ENCODE peak calls at places on chromosomes 5 and 9, in nine cellular contexts. One of them, this sample, is unnamed.

GRCh38 chr9:35917261-35917660 is 8.0 kb downstream of the SPAAR start:
- DNase-seq in fibroblast of pulmonary artery: no peak
- DNase-seq in effector memory CD4-positive, alpha-beta T cell: no peak
- DNase-seq in SK-N-SH: no peak
- DNase-seq in mammary epithelial cell: no peak
- DNase-seq in cardiac fibroblast: no peak
- DNase-seq in AG10803: no peak
- DNase-seq in A549: no peak
- DNase-seq in GM23248: no peak
- DNase-seq in this sample: no peak

GRCh38 chr5:2914991-2915484 is 163.6 kb upstream of the IRX2 start:
- DNase-seq in fibroblast of pulmonary artery: no peak
- DNase-seq in effector memory CD4-positive, alpha-beta T cell: no peak
- DNase-seq in SK-N-SH: no peak
- DNase-seq in mammary epithelial cell: no peak
- DNase-seq in cardiac fibroblast: no peak
- DNase-seq in AG10803: no peak
- DNase-seq in A549: no peak
- DNase-seq in GM23248: no peak
- DNase-seq in this sample: no peak

GRCh38 chr5:66494437-66494836 is 101.8 kb upstream of the MAST4 start:
- DNase-seq in fibroblast of pulmonary artery: no peak
- DNase-seq in effector memory CD4-positive, alpha-beta T cell: no peak
- DNase-seq in SK-N-SH: no peak
- DNase-seq in mammary epithelial cell: no peak
- DNase-seq in cardiac fibroblast: no peak
- DNase-seq in AG10803: no peak
- DNase-seq in A549: no peak
- DNase-seq in GM23248: no peak
- DNase-seq in this sample: no peak

GRCh38 chr5:103117471-103117991 is 2.4 kb downstream of the GIN1 start:
- DNase-seq in fibroblast of pulmonary artery: no peak
- DNase-seq in effector memory CD4-positive, alpha-beta T cell: no peak
- DNase-seq in SK-N-SH: no peak
- DNase-seq in mammary epithelial cell: no peak
- DNase-seq in cardiac fibroblast: no peak
- DNase-seq in AG10803: peak
- DNase-seq in A549: no peak
- DNase-seq in GM23248: peak
- DNase-seq in this sample: no peak

GRCh38 chr9:82894961-82895902 is 167.7 kb downstream of the RASEF start:
- DNase-seq in fibroblast of pulmonary artery: no peak
- DNase-seq in effector memory CD4-positive, alpha-beta T cell: no peak
- DNase-seq in SK-N-SH: peak
- DNase-seq in mammary epithelial cell: no peak
- DNase-seq in cardiac fibroblast: no peak
- DNase-seq in AG10803: no peak
- DNase-seq in A549: no peak
- DNase-seq in GM23248: no peak
- DNase-seq in this sample: no peak

GRCh38 chr9:115938479-115938878 is 215.1 kb upstream of the PAPPA start:
- DNase-seq in fibroblast of pulmonary artery: peak
- DNase-seq in effector memory CD4-positive, alpha-beta T cell: no peak
- DNase-seq in SK-N-SH: no peak
- DNase-seq in mammary epithelial cell: no peak
- DNase-seq in cardiac fibroblast: no peak
- DNase-seq in AG10803: no peak
- DNase-seq in A549: no peak
- DNase-seq in GM23248: no peak
- DNase-seq in this sample: no peak

GRCh38 chr5:105982526-105982925 is 1688.2 kb downstream of the EFNA5 start:
- DNase-seq in fibroblast of pulmonary artery: no peak
- DNase-seq in effector memory CD4-positive, alpha-beta T cell: no peak
- DNase-seq in SK-N-SH: no peak
- DNase-seq in mammary epithelial cell: no peak
- DNase-seq in cardiac fibroblast: no peak
- DNase-seq in AG10803: no peak
- DNase-seq in A549: no peak
- DNase-seq in GM23248: no peak
- DNase-seq in this sample: no peak

GRCh38 chr5:107553063-107553676 is 117.6 kb downstream of the EFNA5 start:
- DNase-seq in fibroblast of pulmonary artery: no peak
- DNase-seq in effector memory CD4-positive, alpha-beta T cell: no peak
- DNase-seq in SK-N-SH: no peak
- DNase-seq in mammary epithelial cell: peak
- DNase-seq in cardiac fibroblast: peak
- DNase-seq in AG10803: peak
- DNase-seq in A549: no peak
- DNase-seq in GM23248: peak
- DNase-seq in this sample: no peak

GRCh38 chr5:39201160-39201794 is 18.1 kb downstream of the FYB1 start:
- DNase-seq in fibroblast of pulmonary artery: no peak
- DNase-seq in effector memory CD4-positive, alpha-beta T cell: no peak
- DNase-seq in SK-N-SH: no peak
- DNase-seq in mammary epithelial cell: no peak
- DNase-seq in cardiac fibroblast: no peak
- DNase-seq in AG10803: no peak
- DNase-seq in A549: no peak
- DNase-seq in GM23248: no peak
- DNase-seq in this sample: no peak

GRCh38 chr5:125042243-125042887 is 295.9 kb upstream of the ZNF608 start:
- DNase-seq in fibroblast of pulmonary artery: peak
- DNase-seq in effector memory CD4-positive, alpha-beta T cell: no peak
- DNase-seq in SK-N-SH: no peak
- DNase-seq in mammary epithelial cell: no peak
- DNase-seq in cardiac fibroblast: peak
- DNase-seq in AG10803: peak
- DNase-seq in A549: no peak
- DNase-seq in GM23248: peak
- DNase-seq in this sample: no peak

GRCh38 chr5:148179234-148179824 is 11.0 kb downstream of the SPINK14 start:
- DNase-seq in fibroblast of pulmonary artery: peak
- DNase-seq in effector memory CD4-positive, alpha-beta T cell: no peak
- DNase-seq in SK-N-SH: peak
- DNase-seq in mammary epithelial cell: peak
- DNase-seq in cardiac fibroblast: peak
- DNase-seq in AG10803: peak
- DNase-seq in A549: no peak
- DNase-seq in GM23248: peak
- DNase-seq in this sample: peak

GRCh38 chr5:172797800-172798199 is 26.8 kb upstream of the DUSP1 start:
- DNase-seq in fibroblast of pulmonary artery: no peak
- DNase-seq in effector memory CD4-positive, alpha-beta T cell: no peak
- DNase-seq in SK-N-SH: no peak
- DNase-seq in mammary epithelial cell: no peak
- DNase-seq in cardiac fibroblast: no peak
- DNase-seq in AG10803: no peak
- DNase-seq in A549: no peak
- DNase-seq in GM23248: peak
- DNase-seq in this sample: no peak

GRCh38 chr5:55172051-55172899 is 702 bp downstream of the CDC20B start:
- DNase-seq in fibroblast of pulmonary artery: peak
- DNase-seq in effector memory CD4-positive, alpha-beta T cell: peak
- DNase-seq in SK-N-SH: peak
- DNase-seq in mammary epithelial cell: peak
- DNase-seq in cardiac fibroblast: peak
- DNase-seq in AG10803: peak
- DNase-seq in A549: peak
- DNase-seq in GM23248: peak
- DNase-seq in this sample: peak

GRCh38 chr5:170315154-170315553 is 17.6 kb upstream of the LCP2 start:
- DNase-seq in fibroblast of pulmonary artery: peak
- DNase-seq in effector memory CD4-positive, alpha-beta T cell: no peak
- DNase-seq in SK-N-SH: no peak
- DNase-seq in mammary epithelial cell: no peak
- DNase-seq in cardiac fibroblast: peak
- DNase-seq in AG10803: no peak
- DNase-seq in A549: no peak
- DNase-seq in GM23248: no peak
- DNase-seq in this sample: peak

GRCh38 chr5:3929799-3930198 is 334.2 kb downstream of the IRX1 start:
- DNase-seq in fibroblast of pulmonary artery: no peak
- DNase-seq in effector memory CD4-positive, alpha-beta T cell: no peak
- DNase-seq in SK-N-SH: no peak
- DNase-seq in mammary epithelial cell: no peak
- DNase-seq in cardiac fibroblast: no peak
- DNase-seq in AG10803: no peak
- DNase-seq in A549: no peak
- DNase-seq in GM23248: no peak
- DNase-seq in this sample: no peak

GRCh38 chr9:127121628-127122175 is 733 bp downstream of the ANGPTL2 start:
- DNase-seq in fibroblast of pulmonary artery: peak
- DNase-seq in effector memory CD4-positive, alpha-beta T cell: no peak
- DNase-seq in SK-N-SH: peak
- DNase-seq in mammary epithelial cell: no peak
- DNase-seq in cardiac fibroblast: peak
- DNase-seq in AG10803: peak
- DNase-seq in A549: no peak
- DNase-seq in GM23248: peak
- DNase-seq in this sample: no peak

GRCh38 chr9:127124091-127124490 is 1.7 kb upstream of the ANGPTL2 start:
- DNase-seq in fibroblast of pulmonary artery: no peak
- DNase-seq in effector memory CD4-positive, alpha-beta T cell: no peak
- DNase-seq in SK-N-SH: no peak
- DNase-seq in mammary epithelial cell: no peak
- DNase-seq in cardiac fibroblast: no peak
- DNase-seq in AG10803: no peak
- DNase-seq in A549: no peak
- DNase-seq in GM23248: no peak
- DNase-seq in this sample: no peak

GRCh38 chr9:127122176-127123151 is at the start of gene ANGPTL2:
- DNase-seq in fibroblast of pulmonary artery: peak
- DNase-seq in effector memory CD4-positive, alpha-beta T cell: no peak
- DNase-seq in SK-N-SH: peak
- DNase-seq in mammary epithelial cell: peak
- DNase-seq in cardiac fibroblast: peak
- DNase-seq in AG10803: peak
- DNase-seq in A549: no peak
- DNase-seq in GM23248: peak
- DNase-seq in this sample: peak

GRCh38 chr9:127124792-127125191 is 2.4 kb upstream of the ANGPTL2 start:
- DNase-seq in fibroblast of pulmonary artery: no peak
- DNase-seq in effector memory CD4-positive, alpha-beta T cell: no peak
- DNase-seq in SK-N-SH: no peak
- DNase-seq in mammary epithelial cell: no peak
- DNase-seq in cardiac fibroblast: no peak
- DNase-seq in AG10803: no peak
- DNase-seq in A549: no peak
- DNase-seq in GM23248: no peak
- DNase-seq in this sample: no peak

GRCh38 chr9:127123239-127123935 is 952 bp upstream of the ANGPTL2 start:
- DNase-seq in fibroblast of pulmonary artery: no peak
- DNase-seq in effector memory CD4-positive, alpha-beta T cell: no peak
- DNase-seq in SK-N-SH: no peak
- DNase-seq in mammary epithelial cell: no peak
- DNase-seq in cardiac fibroblast: no peak
- DNase-seq in AG10803: no peak
- DNase-seq in A549: no peak
- DNase-seq in GM23248: no peak
- DNase-seq in this sample: peak
- H3K4me3 ChIP-seq in fibroblast of pulmonary artery: peak
- H3K4me3 ChIP-seq in effector memory CD4-positive, alpha-beta T cell: no peak
- H3K4me3 ChIP-seq in SK-N-SH: peak
- H3K4me3 ChIP-seq in mammary epithelial cell: no peak
- H3K4me3 ChIP-seq in cardiac fibroblast: no peak
- H3K4me3 ChIP-seq in AG10803: peak
- H3K4me3 ChIP-seq in A549: no peak
- H3K4me3 ChIP-seq in GM23248: peak
- H3K4me3 ChIP-seq in this sample: peak

DNA sequence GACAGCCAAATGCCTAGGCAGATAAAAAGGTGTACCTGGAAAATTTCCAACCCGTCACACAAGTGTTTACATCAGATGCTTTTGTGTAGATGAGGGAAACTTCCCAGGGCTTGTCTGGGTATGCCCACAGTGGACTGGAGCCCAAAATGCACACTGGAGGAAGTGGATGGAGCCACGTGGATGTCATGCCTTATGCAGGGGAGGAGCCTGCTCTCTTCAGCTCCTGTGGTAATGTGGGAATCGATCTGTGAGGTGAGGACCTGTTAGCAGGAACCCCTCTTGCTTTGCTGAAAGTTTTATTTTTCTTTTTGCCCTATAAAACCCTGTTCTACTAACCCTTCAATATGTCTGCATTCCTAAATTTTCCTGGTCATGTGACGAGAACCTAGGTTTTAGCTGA is 439.2 kb upstream of the CDH9 start:
- DNase-seq in fibroblast of pulmonary artery: no peak
- DNase-seq in effector memory CD4-positive, alpha-beta T cell: no peak
- DNase-seq in SK-N-SH: no peak
- DNase-seq in mammary epithelial cell: no peak
- DNase-seq in cardiac fibroblast: no peak
- DNase-seq in AG10803: no peak
- DNase-seq in A549: no peak
- DNase-seq in GM23248: no peak
- DNase-seq in this sample: no peak
- H3K4me3 ChIP-seq in fibroblast of pulmonary artery: no peak
- H3K4me3 ChIP-seq in effector memory CD4-positive, alpha-beta T cell: no peak
- H3K4me3 ChIP-seq in SK-N-SH: no peak
- H3K4me3 ChIP-seq in mammary epithelial cell: no peak
- H3K4me3 ChIP-seq in cardiac fibroblast: no peak
- H3K4me3 ChIP-seq in AG10803: no peak
- H3K4me3 ChIP-seq in A549: no peak
- H3K4me3 ChIP-seq in GM23248: no peak
- H3K4me3 ChIP-seq in this sample: no peak

GRCh38 chr5:93151896-93152295 is 429.1 kb downstream of the NR2F1-AS1 start:
- DNase-seq in fibroblast of pulmonary artery: no peak
- DNase-seq in effector memory CD4-positive, alpha-beta T cell: no peak
- DNase-seq in SK-N-SH: no peak
- DNase-seq in mammary epithelial cell: peak
- DNase-seq in cardiac fibroblast: no peak
- DNase-seq in AG10803: no peak
- DNase-seq in A549: no peak
- DNase-seq in GM23248: no peak
- DNase-seq in this sample: no peak
- H3K4me3 ChIP-seq in fibroblast of pulmonary artery: no peak
- H3K4me3 ChIP-seq in effector memory CD4-positive, alpha-beta T cell: no peak
- H3K4me3 ChIP-seq in SK-N-SH: no peak
- H3K4me3 ChIP-seq in mammary epithelial cell: peak
- H3K4me3 ChIP-seq in cardiac fibroblast: no peak
- H3K4me3 ChIP-seq in AG10803: no peak
- H3K4me3 ChIP-seq in A549: no peak
- H3K4me3 ChIP-seq in GM23248: no peak
- H3K4me3 ChIP-seq in this sample: no peak

DNA sequence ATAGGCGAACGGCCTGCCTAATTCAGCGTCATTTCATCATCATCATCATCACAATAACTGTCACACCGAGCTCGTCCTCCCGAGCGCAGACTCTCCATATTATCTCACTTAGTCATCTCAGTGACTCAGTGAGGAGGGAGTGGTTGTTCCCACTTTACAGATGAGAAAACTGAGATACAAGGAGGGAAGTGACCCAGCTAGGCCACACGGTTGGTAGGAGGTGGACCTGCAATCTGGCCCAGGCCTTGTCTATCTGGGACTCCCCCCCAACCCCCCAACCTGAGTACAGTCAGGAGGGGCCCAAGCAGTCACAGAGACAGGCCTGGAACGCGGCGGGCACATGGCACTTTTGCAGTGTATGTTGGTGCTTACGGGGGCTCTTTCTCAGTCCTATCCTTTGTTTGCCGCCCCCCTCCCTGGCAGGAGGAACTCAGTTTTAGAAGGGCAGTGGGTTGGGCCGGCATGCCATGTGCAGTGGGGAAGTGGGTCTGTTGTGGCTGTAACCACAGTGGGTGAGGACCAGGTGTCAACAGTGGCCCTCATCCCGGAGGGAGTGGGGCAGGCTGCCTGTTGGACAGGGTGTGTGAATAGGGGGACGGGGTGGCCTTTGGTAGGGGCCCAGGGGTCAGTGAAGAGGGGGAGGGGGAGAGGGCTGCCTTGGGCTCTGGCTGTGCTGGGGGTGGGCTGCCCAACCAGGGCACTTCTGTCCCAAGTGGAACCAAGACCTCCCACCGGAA is 1.7 kb upstream of the RXRA start:
- DNase-seq in fibroblast of pulmonary artery: no peak
- DNase-seq in effector memory CD4-positive, alpha-beta T cell: no peak
- DNase-seq in SK-N-SH: no peak
- DNase-seq in mammary epithelial cell: no peak
- DNase-seq in cardiac fibroblast: peak
- DNase-seq in AG10803: peak
- DNase-seq in A549: no peak
- DNase-seq in GM23248: no peak
- DNase-seq in this sample: peak
- H3K4me3 ChIP-seq in fibroblast of pulmonary artery: peak
- H3K4me3 ChIP-seq in effector memory CD4-positive, alpha-beta T cell: peak
- H3K4me3 ChIP-seq in SK-N-SH: no peak
- H3K4me3 ChIP-seq in mammary epithelial cell: no peak
- H3K4me3 ChIP-seq in cardiac fibroblast: peak
- H3K4me3 ChIP-seq in AG10803: peak
- H3K4me3 ChIP-seq in A549: peak
- H3K4me3 ChIP-seq in GM23248: peak
- H3K4me3 ChIP-seq in this sample: peak